ENCODE peak calls at places on chromosomes 16 and 17, in four cellular contexts. N is NCI-H1436, Q is NCI-H226, L is Calu3. M is an unnamed sample.

GRCh38 chr17:55458977-55459376 is 37.3 kb upstream of the MMD start:
- DNase-seq in N (no peak), Q (no peak), L (peak), M (peak)

GRCh38 chr17:6387858-6388257 is 47.1 kb downstream of the AIPL1 start:
- DNase-seq in N (no peak), Q (no peak), L (no peak), M (no peak)

GRCh38 chr16:86353185-86353584 is 157.1 kb upstream of the FOXF1 start:
- DNase-seq in N (no peak), Q (no peak), L (no peak), M (no peak)

GRCh38 chr16:20137194-20137593 is 63.5 kb upstream of the GPR139 start:
- DNase-seq in N (no peak), Q (no peak), L (no peak), M (no peak)

GRCh38 chr16:80639636-80640035 is 98.8 kb downstream of the DYNLRB2 start:
- DNase-seq in N (no peak), Q (no peak), L (no peak), M (no peak)

GRCh38 chr17:17942846-17943245 is 29.4 kb downstream of the TOM1L2 start:
- DNase-seq in N (no peak), Q (peak), L (no peak), M (no peak)

GRCh38 chr16:17827313-17827712 is 356.6 kb upstream of the XYLT1 start:
- DNase-seq in N (no peak), Q (no peak), L (no peak), M (peak)

GRCh38 chr16:80993293-80993691 is 13.4 kb downstream of the CMC2 start:
- DNase-seq in N (no peak), Q (peak), L (peak), M (peak)

GRCh38 chr17:83073389-83074063 is 5.9 kb upstream of the METRNL start:
- DNase-seq in N (no peak), Q (peak), L (peak), M (no peak)